ENCODE peak calls at places on chromosomes 12 and 14, in ten cellular contexts. L is A549, J is adrenal gland, U is thyroid gland, H is uterus, N is Peyer's patch, F is transverse colon, S is right lobe of liver, R is H54, D is ovary. E is an unnamed sample.

GRCh38 chr12:111202237-111202592 is 166.7 kb downstream of the PHETA1 start:
- DNase-seq in U (no peak), R (no peak), S (no peak), H (no peak), F (no peak), L (no peak), D (no peak), J (no peak), N (no peak), E (no peak)

GRCh38 chr12:130333341-130333740 is 4.3 kb upstream of the PIWIL1 start:
- DNase-seq in S (no peak), U (no peak), F (no peak), J (no peak), H (no peak), R (no peak), D (no peak), N (no peak), L (no peak), E (no peak)

GRCh38 chr14:98470663-98471062 is 801.3 kb downstream of the BCL11B start:
- DNase-seq in S (no peak), D (no peak), F (no peak), U (peak), J (no peak), H (no peak), L (no peak), N (no peak), R (no peak), E (no peak)

GRCh38 chr12:104006929-104007328 is 41.3 kb downstream of the TDG start:
- DNase-seq in J (no peak), F (no peak), S (no peak), R (peak), U (no peak), L (peak), D (no peak), N (no peak), H (no peak), E (no peak)

GRCh38 chr14:94946244-94946643 is 176.3 kb upstream of the GSC start:
- DNase-seq in F (no peak), D (no peak), J (no peak), H (no peak), S (no peak), L (no peak), N (no peak), U (no peak), R (no peak), E (no peak)

GRCh38 chr12:94100990-94101901 is 47.1 kb upstream of the PLXNC1 start:
- DNase-seq in J (peak), U (peak), N (peak), R (peak), L (peak), D (peak), F (peak), S (peak), H (peak), E (peak)

GRCh38 chr12:127537070-127537469 is 729.9 kb upstream of the TMEM132C start:
- DNase-seq in J (no peak), R (no peak), N (no peak), F (no peak), U (no peak), L (no peak), S (no peak), H (no peak), D (no peak), E (no peak)

GRCh38 chr12:93883436-93884154 is 206.4 kb downstream of the CRADD start:
- DNase-seq in S (no peak), L (no peak), R (peak), J (no peak), D (no peak), F (no peak), U (no peak), N (no peak), H (no peak), E (no peak)

GRCh38 chr12:49792976-49793580 is 35.1 kb downstream of the NCKAP5L start:
- DNase-seq in D (no peak), J (no peak), L (no peak), F (no peak), U (no peak), N (no peak), R (no peak), S (no peak), H (no peak), E (no peak)

GRCh38 chr12:39123580-39123979 is 218.2 kb upstream of the CPNE8 start:
- DNase-seq in U (no peak), F (no peak), D (no peak), N (no peak), R (no peak), S (no peak), L (no peak), H (no peak), J (no peak), E (no peak)

GRCh38 chr14:79947440-79947839 is 263.9 kb downstream of the DIO2 start:
- DNase-seq in R (no peak), S (no peak), J (no peak), H (no peak), U (no peak), F (no peak), L (no peak), N (no peak), D (no peak), E (no peak)

DNA sequence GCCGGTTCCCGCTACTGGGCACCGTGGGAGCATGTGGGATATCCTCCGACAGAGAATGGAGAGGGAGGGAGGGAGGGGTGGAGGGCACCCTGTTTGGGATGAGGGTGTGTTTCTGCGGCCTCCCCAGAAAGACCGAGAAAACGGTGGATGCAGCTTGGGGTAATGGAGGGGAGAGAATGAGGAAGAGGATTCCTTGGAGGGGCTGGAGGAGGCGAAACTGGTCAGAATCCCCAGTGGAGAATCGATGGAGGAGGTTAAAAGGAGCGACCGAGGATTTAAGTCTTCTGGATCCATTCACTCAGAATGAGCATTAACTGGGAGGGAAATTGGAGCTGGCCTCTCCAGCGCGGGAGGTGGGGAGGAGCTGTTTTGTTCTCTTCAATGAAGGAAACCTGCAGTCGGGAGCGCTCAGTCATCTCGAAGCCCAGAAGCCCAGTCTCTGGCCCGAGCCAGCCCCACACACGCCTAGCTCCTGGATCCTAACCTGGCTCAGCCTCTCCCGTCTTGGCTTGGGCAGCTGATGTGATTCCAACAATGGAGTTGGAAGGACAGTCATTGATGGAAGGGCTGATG is 583 bp downstream of the ARG2 start:
- DNase-seq in F (peak), L (peak), U (peak), J (peak), R (no peak), H (peak), N (no peak), S (peak), D (peak), E (no peak)
- TF ChIP-seq POLR2A in F (no peak), L (no peak), U (no peak), J (no peak), R (no peak), H (no peak), N (no peak), S (no peak), D (no peak), E (no peak)

GRCh38 chr12:32235251-32235650 is 128.6 kb downstream of the BICD1 start:
- DNase-seq in F (no peak), R (no peak), J (no peak), H (no peak), N (no peak), L (no peak), S (no peak), U (no peak), D (no peak), E (no peak)
- TF ChIP-seq POLR2A in F (no peak), R (no peak), J (no peak), H (no peak), N (no peak), L (no peak), S (no peak), U (no peak), D (no peak), E (no peak)

GRCh38 chr12:121092034-121092433 is 40.6 kb upstream of the P2RX7 start:
- DNase-seq in D (no peak), L (no peak), F (no peak), S (no peak), J (no peak), H (no peak), R (no peak), U (no peak), N (no peak), E (no peak)

GRCh38 chr12:121093487-121093891 is 39.2 kb upstream of the P2RX7 start:
- DNase-seq in J (no peak), L (no peak), D (no peak), F (no peak), N (no peak), H (no peak), S (no peak), R (no peak), U (no peak), E (no peak)

GRCh38 chr12:121096199-121096798 is 36.4 kb upstream of the P2RX7 start:
- DNase-seq in D (no peak), N (no peak), J (no peak), F (no peak), L (no peak), H (no peak), U (no peak), S (no peak), R (no peak), E (no peak)

GRCh38 chr12:121099779-121100178 is 32.9 kb upstream of the P2RX7 start:
- DNase-seq in D (no peak), L (no peak), N (no peak), U (no peak), S (no peak), J (no peak), H (no peak), R (no peak), F (no peak), E (no peak)

DNA sequence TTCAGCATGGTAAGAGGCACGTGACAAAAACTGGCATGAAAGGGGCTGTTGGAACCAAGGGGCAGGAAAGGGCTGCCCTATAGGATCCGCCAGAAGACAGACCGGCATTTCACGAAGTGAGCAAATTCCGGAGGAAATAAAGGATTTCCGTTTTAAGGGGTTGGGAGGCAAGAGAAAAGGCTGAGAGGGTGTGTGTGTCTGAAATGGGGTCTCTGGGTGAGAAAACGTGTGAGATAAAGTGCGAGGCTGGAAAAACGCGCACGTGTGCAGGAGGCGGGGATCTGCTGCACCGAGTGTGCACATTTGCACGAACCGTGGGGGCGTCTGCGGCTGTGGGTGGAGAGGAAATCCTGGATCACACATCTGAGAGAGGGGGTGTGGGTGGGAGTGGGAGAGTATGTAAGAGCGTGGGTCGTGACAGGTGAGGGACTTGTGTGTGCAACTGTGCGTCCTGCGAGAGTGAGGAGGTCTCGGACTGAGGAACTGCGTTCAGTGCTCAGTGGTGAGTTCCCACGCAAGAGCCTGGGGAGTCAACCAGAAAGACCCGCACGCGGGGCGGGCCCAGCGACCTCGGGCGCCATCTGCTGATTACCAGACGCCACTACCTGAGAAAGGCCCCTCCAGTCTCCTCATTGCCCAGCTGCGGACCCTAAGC is 37.0 kb upstream of the P2RX7 start:
- DNase-seq in F (peak), R (peak), L (peak), D (peak), H (peak), J (peak), N (peak), U (peak), S (peak), E (peak)
- TF ChIP-seq POLR2A in F (no peak), R (no peak), L (no peak), D (no peak), H (no peak), J (no peak), N (no peak), U (no peak), S (no peak), E (no peak)

DNA sequence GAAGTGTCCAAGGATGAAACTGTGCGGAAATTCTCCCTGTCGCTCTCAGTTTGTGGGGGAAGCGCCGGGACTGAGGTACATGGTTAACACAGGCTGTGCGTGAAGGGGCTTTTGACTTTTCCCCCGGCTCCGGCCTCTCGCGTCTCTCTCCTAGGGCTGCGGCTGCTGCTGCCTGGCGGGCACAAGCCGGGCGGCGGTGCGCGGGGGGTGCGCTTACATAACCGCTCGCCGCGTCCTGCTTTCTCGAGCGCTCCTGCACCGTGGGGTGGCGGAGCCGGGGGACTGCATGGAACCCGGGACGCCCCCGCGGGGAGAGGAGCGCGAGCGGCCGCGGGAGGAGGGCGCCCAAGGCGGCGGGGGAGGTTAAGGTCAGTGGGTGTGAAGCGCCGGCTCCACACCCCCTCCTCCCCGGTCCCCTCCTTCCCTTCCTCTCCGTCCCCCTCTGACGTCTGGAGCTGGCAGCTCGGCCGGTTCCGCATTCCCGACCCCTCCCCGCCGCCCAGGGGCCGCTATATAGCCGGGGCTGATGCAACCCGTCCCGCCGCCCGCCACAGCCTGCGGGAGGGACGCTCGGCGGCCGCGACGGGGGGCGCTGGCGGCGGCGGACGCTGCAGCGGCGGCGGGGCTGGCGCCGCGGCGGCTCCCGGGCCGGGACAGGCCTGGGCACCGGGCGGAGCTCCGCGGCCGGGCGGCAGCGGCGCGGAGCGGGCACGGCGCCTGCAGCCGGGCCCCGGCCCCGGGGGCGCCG is at the start of gene JDP2:
- DNase-seq in H (peak), U (peak), L (peak), F (peak), S (peak), D (peak), N (peak), J (peak), R (peak), E (peak)
- TF ChIP-seq POLR2A in H (peak), U (no peak), L (peak), F (peak), S (peak), D (peak), N (peak), J (peak), R (peak), E (no peak)

DNA sequence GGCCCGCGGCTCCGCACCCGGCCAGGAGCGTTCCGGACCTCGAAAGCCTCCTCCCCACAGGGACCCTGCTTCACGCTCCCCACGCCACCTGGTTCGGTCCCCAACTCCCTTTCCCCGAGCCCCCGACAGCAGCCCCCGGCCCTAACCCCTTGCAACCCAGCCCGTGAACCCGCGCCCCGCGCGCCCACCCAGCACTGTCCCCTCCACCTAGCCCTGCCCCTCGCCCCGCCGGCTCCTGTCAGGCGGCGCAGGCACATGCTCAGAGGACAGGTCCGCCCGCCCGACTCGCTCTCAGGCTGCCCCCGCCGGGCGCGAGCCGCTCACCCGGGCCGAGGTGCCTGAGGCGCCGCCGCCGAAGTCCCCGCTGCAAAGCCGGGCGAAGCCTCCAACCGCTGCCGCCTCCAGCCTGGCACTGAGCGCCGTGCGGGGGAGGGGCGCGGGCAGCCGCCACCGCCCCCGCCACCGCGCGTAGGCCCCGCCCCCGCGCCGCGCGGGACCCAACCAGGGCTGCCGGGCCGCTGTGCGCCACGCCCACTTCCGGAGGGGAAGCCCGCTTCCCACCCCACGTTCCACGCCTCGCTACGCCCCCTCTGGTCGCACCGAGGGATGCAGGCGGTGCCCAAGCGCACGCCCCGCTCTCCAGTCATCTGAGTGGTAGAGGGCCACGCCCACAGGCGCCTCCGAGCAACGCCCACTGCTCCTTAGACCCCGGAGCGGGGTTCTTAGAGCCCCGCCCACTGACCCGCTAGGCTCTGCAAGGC is at the start of gene CORO1C:
- DNase-seq in N (peak), H (peak), R (peak), J (peak), F (peak), S (peak), D (peak), L (peak), U (peak), E (peak)
- TF ChIP-seq POLR2A in N (peak), H (peak), R (peak), J (peak), F (peak), S (peak), D (peak), L (peak), U (peak), E (peak)